ENCODE peak calls at places on chromosomes 3 and 15, in six cellular contexts. T is SK-N-SH, P is left ventricle myocardium inferior, I is transverse colon, G is cardiac muscle cell, O is psoas muscle. U is an unnamed sample.
A peak's percentile ranks its signal among the peaks of the same experiment; 100 is the strongest.

GRCh38 chr3:136251511-136251910 is 1.4 kb downstream of the PCCB start:
- DNase-seq in T (peak; percentile 23), P (no peak), I (no peak), G (no peak), O (no peak), U (no peak)

GRCh38 chr3:13122101-13123055 is 49.1 kb upstream of the IQSEC1 start:
- DNase-seq in T (no peak), P (no peak), I (no peak), G (no peak), O (no peak), U (no peak)

GRCh38 chr3:13251166-13251892 is 168.8 kb downstream of the NUP210 start:
- DNase-seq in T (no peak), P (no peak), I (no peak), G (no peak), O (peak; percentile 69), U (no peak)

GRCh38 chr3:37198996-37199395 is 24.6 kb upstream of the LRRFIP2 start:
- DNase-seq in T (no peak), P (no peak), I (no peak), G (no peak), O (no peak), U (no peak)

GRCh38 chr3:136207741-136208140 is 11.6 kb upstream of the MSL2 start:
- DNase-seq in T (no peak), P (no peak), I (no peak), G (no peak), O (no peak), U (peak; percentile 27)

GRCh38 chr3:167091186-167091585 is 288.9 kb downstream of the ZBBX start:
- DNase-seq in T (no peak), P (no peak), I (no peak), G (no peak), O (no peak), U (no peak)

GRCh38 chr3:2362122-2362521 is 263.5 kb downstream of the CNTN4 start:
- DNase-seq in T (no peak), P (no peak), I (no peak), G (no peak), O (no peak), U (no peak)

GRCh38 chr15:81263477-81263876 is 60.5 kb downstream of the STARD5 start:
- DNase-seq in T (no peak), P (no peak), I (no peak), G (no peak), O (no peak), U (no peak)

GRCh38 chr3:70038671-70039070 is 39.1 kb downstream of the SAMMSON start:
- DNase-seq in T (no peak), P (no peak), I (no peak), G (no peak), O (no peak), U (no peak)

GRCh38 chr3:171173732-171174131 is 147.2 kb upstream of the SLC2A2 start:
- DNase-seq in T (no peak), P (peak; percentile 25), I (no peak), G (no peak), O (peak; percentile 51), U (no peak)

GRCh38 chr3:45659661-45660566 is 29.3 kb upstream of the SACM1L start:
- DNase-seq in T (peak; percentile 71), P (peak; percentile 74), I (peak; percentile 85), G (peak; percentile 64), O (peak; percentile 82), U (peak; percentile 82)

GRCh38 chr3:142180761-142181362 is 31.5 kb upstream of the TFDP2 start:
- DNase-seq in T (peak; percentile 58), P (peak; percentile 26), I (peak; percentile 25), G (peak; percentile 33), O (no peak), U (peak; percentile 30)

GRCh38 chr3:110070539-110070916 is 733.2 kb upstream of the DPPA4 start:
- DNase-seq in T (no peak), P (no peak), I (no peak), G (no peak), O (no peak), U (no peak)

GRCh38 chr3:8663177-8664061 is 18.8 kb upstream of the SSUH2 start:
- DNase-seq in T (peak; percentile 65), P (peak; percentile 29), I (peak; percentile 63), G (peak; percentile 85), O (peak; percentile 57), U (peak; percentile 85)

GRCh38 chr15:99123706-99124451 is 19.0 kb downstream of the SYNM start:
- DNase-seq in T (peak; percentile 93), P (peak; percentile 87), I (peak; percentile 77), G (peak; percentile 85), O (peak; percentile 96), U (peak; percentile 97)

GRCh38 chr3:99562138-99562537 is 76.3 kb upstream of the COL8A1 start:
- DNase-seq in T (no peak), P (no peak), I (no peak), G (peak; percentile 64), O (no peak), U (peak; percentile 54)

GRCh38 chr3:123608263-123608937 is 23.5 kb upstream of the HACD2 start:
- DNase-seq in T (no peak), P (no peak), I (no peak), G (no peak), O (no peak), U (no peak)

GRCh38 chr3:122977645-122978466 is 49.7 kb downstream of the SEMA5B start:
- DNase-seq in T (peak; percentile 63), P (peak; percentile 69), I (no peak), G (peak; percentile 69), O (no peak), U (peak; percentile 88)

GRCh38 chr3:5426094-5426883 is 238.8 kb downstream of the EDEM1 start:
- DNase-seq in T (peak; percentile 64), P (peak; percentile 66), I (peak; percentile 85), G (peak; percentile 93), O (peak; percentile 81), U (peak; percentile 72)

GRCh38 chr3:115156255-115156654 is 9.2 kb upstream of the ZBTB20 start:
- DNase-seq in T (no peak), P (no peak), I (no peak), G (no peak), O (no peak), U (no peak)

GRCh38 chr3:104696470-104696869 is 670.2 kb upstream of the ALCAM start:
- DNase-seq in T (no peak), P (no peak), I (no peak), G (no peak), O (no peak), U (no peak)

GRCh38 chr15:49215768-49216739 is 46.0 kb downstream of the GALK2 start:
- DNase-seq in T (no peak), P (peak; percentile 56), I (peak; percentile 11), G (peak; percentile 88), O (no peak), U (peak; percentile 16)

GRCh38 chr15:78056714-78057269 is 20.7 kb downstream of the TBC1D2B start:
- DNase-seq in T (no peak), P (no peak), I (no peak), G (no peak), O (no peak), U (no peak)

GRCh38 chr3:131630117-131630516 is 127.3 kb upstream of the MRPL3 start:
- DNase-seq in T (no peak), P (no peak), I (no peak), G (no peak), O (no peak), U (no peak)

GRCh38 chr15:87033056-87033455 is 953.4 kb downstream of the AGBL1 start:
- DNase-seq in T (no peak), P (no peak), I (no peak), G (peak; percentile 15), O (no peak), U (peak; percentile 32)

GRCh38 chr15:51775967-51776816 is 24.8 kb downstream of the TMOD2 start:
- DNase-seq in T (peak; percentile 61), P (no peak), I (peak; percentile 48), G (peak; percentile 60), O (no peak), U (peak; percentile 50)

GRCh38 chr15:60539881-60540613 is 61.1 kb upstream of the ICE2 start:
- DNase-seq in T (no peak), P (no peak), I (no peak), G (no peak), O (no peak), U (no peak)

GRCh38 chr3:53247619-53248018 is 8.2 kb downstream of the TKT start:
- DNase-seq in T (no peak), P (no peak), I (no peak), G (no peak), O (no peak), U (no peak)

GRCh38 chr3:53250881-53251605 is 4.8 kb downstream of the TKT start:
- DNase-seq in T (no peak), P (no peak), I (no peak), G (no peak), O (no peak), U (no peak)

GRCh38 chr3:53253707-53254106 is 2.1 kb downstream of the TKT start:
- DNase-seq in T (no peak), P (no peak), I (no peak), G (no peak), O (no peak), U (no peak)

GRCh38 chr3:53252105-53252946 is 3.5 kb downstream of the TKT start:
- DNase-seq in T (no peak), P (no peak), I (no peak), G (no peak), O (no peak), U (no peak)

GRCh38 chr3:53250453-53250852 is 5.4 kb downstream of the TKT start:
- DNase-seq in T (no peak), P (no peak), I (no peak), G (no peak), O (no peak), U (no peak)
- H3K27ac ChIP-seq in T (no peak overlapping the region), P (peak overlapping the region; percentile 96), I (peak overlapping the region; percentile 38), G (no peak overlapping the region), O (no peak overlapping the region), U (no peak overlapping the region)

GRCh38 chr15:74212494-74212893 is 9.9 kb upstream of the STRA6 start:
- DNase-seq in T (no peak), P (no peak), I (no peak), G (no peak), O (no peak), U (no peak)
- H3K4me3 ChIP-seq in T (no peak overlapping the region), P (no peak overlapping the region), I (no peak overlapping the region), G (no peak overlapping the region), O (no peak overlapping the region), U (no peak overlapping the region)

DNA sequence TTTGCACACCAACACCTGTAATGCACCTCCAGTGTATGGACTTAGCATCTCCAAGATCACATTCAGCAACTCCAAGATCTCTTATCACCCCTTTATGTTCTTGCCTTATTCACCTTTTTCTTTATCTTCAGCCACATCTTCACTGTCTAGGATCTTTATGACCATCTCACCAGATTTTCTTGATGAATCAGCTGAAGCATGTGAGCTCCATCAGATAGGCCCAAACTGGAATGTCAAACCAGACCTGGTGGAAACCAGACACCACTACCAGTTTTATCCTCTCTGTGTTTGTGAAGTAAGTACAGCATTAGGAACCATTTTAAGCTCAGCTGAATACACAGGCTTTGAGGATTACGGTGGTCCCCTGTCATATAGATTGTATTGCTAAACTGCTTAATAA is 330.4 kb upstream of the NDN start:
- DNase-seq in T (no peak), P (no peak), I (no peak), G (no peak), O (no peak), U (no peak)
- H3K4me1 ChIP-seq in T (no peaks in the 10 kb centered on the region), P (no peaks in the 10 kb centered on the region), I (no peaks in the 10 kb centered on the region), G (no peaks in the 10 kb centered on the region), O (no peaks in the 10 kb centered on the region), U (no peaks in the 10 kb centered on the region)

DNA sequence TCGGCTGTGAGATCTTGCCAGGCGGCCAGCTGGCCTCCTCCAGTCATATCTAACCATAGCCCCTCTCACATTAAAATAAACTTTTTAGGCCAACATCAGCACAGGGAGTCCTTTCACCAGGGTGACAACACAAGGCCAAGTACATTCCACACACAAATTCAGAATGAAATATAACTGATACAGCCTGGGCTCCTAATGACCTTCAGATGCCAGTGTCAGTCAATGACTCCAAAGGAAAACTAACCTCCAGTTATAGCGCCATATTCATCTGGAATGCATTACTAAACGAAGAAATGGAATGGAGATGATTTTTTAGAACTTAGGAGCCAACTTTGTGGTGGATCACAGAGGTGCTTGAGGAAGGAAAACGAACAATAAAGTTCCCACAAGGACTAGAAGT is 205.4 kb downstream of the GREM1 start:
- DNase-seq in T (no peak), P (no peak), I (no peak), G (no peak), O (no peak), U (peak; percentile 75)
- H3K27ac ChIP-seq in T (peak overlapping the region; percentile 81), P (no peak overlapping the region), I (no peak overlapping the region), G (no peak overlapping the region), O (no peak overlapping the region), U (peak overlapping the region; percentile 77)